ENCODE peak calls at places on chromosomes 2 and 18, in four cellular contexts. X is astrocyte, C is MM.1S, H is HCT116. U is an unnamed sample.

GRCh38 chr2:168536925-168537466 is 80.9 kb downstream of the CERS6 start:
- DNase-seq in H (no peak), C (no peak), X (peak; percentile 52), U (peak; percentile 14)

GRCh38 chr18:34801769-34802168 is 91.7 kb downstream of the DTNA start:
- DNase-seq in H (no peak), C (no peak), X (peak; percentile 75), U (peak; percentile 2)

GRCh38 chr2:168179592-168179991 is 67.8 kb downstream of the STK39 start:
- DNase-seq in C (no peak), X (no peak), H (no peak), U (no peak)

GRCh38 chr2:59658906-59659305 is 894.5 kb downstream of the BCL11A start:
- DNase-seq in C (no peak), X (no peak), H (no peak), U (no peak)

GRCh38 chr2:215338883-215339679 is 27.2 kb downstream of the ATIC start:
- DNase-seq in X (no peak), C (no peak), H (no peak), U (no peak)

GRCh38 chr18:22112215-22112614 is 57.2 kb upstream of the GATA6 start:
- DNase-seq in X (no peak), H (no peak), C (no peak), U (no peak)

GRCh38 chr2:101617786-101618185 is 79.7 kb upstream of the MAP4K4 start:
- DNase-seq in C (no peak), X (peak; percentile 41), H (no peak), U (no peak)

GRCh38 chr2:216713691-216714411 is 18.5 kb upstream of the IGFBP5 start:
- DNase-seq in X (peak; percentile 92), H (no peak), C (no peak), U (peak; percentile 88)

GRCh38 chr2:233349005-233349998 is 5.0 kb upstream of the DGKD start:
- DNase-seq in H (no peak), C (peak; percentile 86), X (no peak), U (no peak)

GRCh38 chr2:176247859-176248258 is 21.4 kb upstream of the MTX2 start:
- DNase-seq in C (no peak), X (no peak), H (no peak), U (no peak)

GRCh38 chr2:53593891-53594585 is 173.6 kb upstream of the CHAC2 start:
- DNase-seq in C (no peak), X (peak; percentile 92), H (peak; percentile 24), U (peak; percentile 58)

GRCh38 chr2:188369365-188369764 is 77.7 kb downstream of the GULP1 start:
- DNase-seq in H (peak; percentile 35), X (peak; percentile 29), C (peak; percentile 58), U (peak; percentile 82)

GRCh38 chr2:234495801-234496441 is 960 bp downstream of the ARL4C start:
- DNase-seq in H (no peak), C (no peak), X (peak; percentile 20), U (peak; percentile 24)

GRCh38 chr18:79789901-79790885 is 7.5 kb upstream of the KCNG2 start:
- DNase-seq in C (no peak), X (no peak), H (no peak), U (no peak)

GRCh38 chr2:168140892-168141291 is 106.5 kb downstream of the STK39 start:
- DNase-seq in H (no peak), C (no peak), X (no peak), U (no peak)

GRCh38 chr2:206512999-206513398 is 69.7 kb downstream of the ADAM23 start:
- DNase-seq in H (no peak), C (no peak), X (no peak), U (no peak)

GRCh38 chr2:173590278-173590811 is 235.7 kb downstream of the CDCA7 start:
- DNase-seq in X (peak; percentile 97), H (peak; percentile 96), C (no peak), U (peak; percentile 98)

GRCh38 chr2:68365087-68365486 is at the start of gene PLEK:
- DNase-seq in X (no peak), C (peak; percentile 37), H (no peak), U (no peak)

GRCh38 chr2:190182071-190182524 is 119.6 kb upstream of the MSTN start:
- DNase-seq in H (no peak), C (peak; percentile 54), X (no peak), U (no peak)

GRCh38 chr18:70384181-70384790 is 95.4 kb downstream of the SOCS6 start:
- DNase-seq in H (peak; percentile 92), X (peak; percentile 92), C (no peak), U (peak; percentile 96)

GRCh38 chr2:198326431-198326830 is 522.0 kb downstream of the PLCL1 start:
- DNase-seq in C (peak; percentile 72), X (peak; percentile 14), H (no peak), U (no peak)

GRCh38 chr2:39059366-39059952 is 61.4 kb downstream of the SOS1 start:
- DNase-seq in C (peak; percentile 68), X (peak; percentile 28), H (peak; percentile 18), U (peak; percentile 77)

GRCh38 chr18:42113529-42114191 is 158.6 kb downstream of the PIK3C3 start:
- DNase-seq in X (peak; percentile 44), C (peak; percentile 24), H (no peak), U (no peak)

GRCh38 chr2:135775420-135775819 is 33.8 kb downstream of the UBXN4 start:
- DNase-seq in H (no peak), C (no peak), X (no peak), U (no peak)

GRCh38 chr2:71801969-71802368 is 345.7 kb downstream of the CYP26B1 start:
- DNase-seq in H (peak; percentile 27), X (peak; percentile 20), C (no peak), U (peak; percentile 70)

GRCh38 chr18:79521806-79522205 is 126.1 kb downstream of the NFATC1 start:
- DNase-seq in H (no peak), C (no peak), X (no peak), U (no peak)

GRCh38 chr18:21958707-21959457 is 210.5 kb upstream of the GATA6 start:
- DNase-seq in X (no peak), H (no peak), C (no peak), U (no peak)

GRCh38 chr2:238160206-238161129 is 1.7 kb downstream of the ERFE start:
- DNase-seq in C (no peak), H (no peak), X (no peak), U (no peak)

GRCh38 chr2:133287709-133288108 is 280.6 kb downstream of the NCKAP5 start:
- DNase-seq in C (no peak), X (peak; percentile 87), H (no peak), U (peak; percentile 55)

GRCh38 chr2:10266133-10266620 is 36.5 kb upstream of the HPCAL1 start:
- DNase-seq in X (peak; percentile 35), H (no peak), C (no peak), U (peak; percentile 54)

GRCh38 chr2:26671691-26672090 is 20.8 kb upstream of the KCNK3 start:
- DNase-seq in C (no peak), X (no peak), H (no peak), U (peak; percentile 33)

GRCh38 chr18:10188971-10189810 is 265.2 kb upstream of the APCDD1 start:
- DNase-seq in H (no peak), X (no peak), C (no peak), U (no peak)

GRCh38 chr2:204321910-204322765 is 223.1 kb upstream of the PARD3B start:
- DNase-seq in C (no peak), H (no peak), X (peak; percentile 27), U (peak; percentile 85)

GRCh38 chr2:47093626-47094025 is 61.5 kb downstream of the STPG4 start:
- DNase-seq in X (no peak), C (no peak), H (no peak), U (no peak)

GRCh38 chr2:229273384-229274338 is 2.6 kb upstream of the PID1 start:
- DNase-seq in C (peak; percentile 25), X (peak; percentile 74), H (peak; percentile 81), U (peak; percentile 85)

DNA sequence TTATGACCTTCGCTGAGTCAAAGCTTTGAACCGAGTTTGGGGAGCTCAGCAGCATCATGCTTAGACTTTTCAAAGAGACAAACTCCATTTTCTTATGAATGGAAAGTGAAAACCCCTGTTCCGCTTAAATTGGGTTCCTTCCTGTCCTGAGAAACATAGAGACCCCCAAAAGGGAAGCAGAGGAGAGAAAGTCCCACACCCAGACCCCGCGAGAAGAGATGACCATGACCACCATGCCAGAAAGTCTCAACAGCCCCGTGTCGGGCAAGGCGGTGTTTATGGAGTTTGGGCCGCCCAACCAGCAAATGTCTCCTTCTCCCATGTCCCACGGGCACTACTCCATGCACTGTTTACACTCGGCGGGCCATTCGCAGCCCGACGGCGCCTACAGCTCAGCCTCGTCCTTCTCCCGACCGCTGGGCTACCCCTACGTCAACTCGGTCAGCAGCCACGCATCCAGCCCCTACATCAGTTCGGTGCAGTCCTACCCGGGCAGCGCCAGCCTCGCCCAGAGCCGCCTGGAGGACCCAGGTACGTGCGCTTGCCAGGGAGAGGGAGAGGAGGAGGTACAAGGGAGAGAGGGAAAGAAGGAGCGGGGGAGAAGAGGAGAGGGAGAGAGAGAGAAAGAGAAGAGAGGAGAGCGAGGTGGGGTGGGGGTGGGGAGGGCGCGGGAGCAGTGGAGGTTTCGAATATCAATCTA is at the start of gene DLX1:
- DNase-seq in H (no peak), X (no peak), C (no peak), U (no peak)
- TF ChIP-seq EZH2 in H (no peak), X (no peak), C (no peak), U (no peak)

DNA sequence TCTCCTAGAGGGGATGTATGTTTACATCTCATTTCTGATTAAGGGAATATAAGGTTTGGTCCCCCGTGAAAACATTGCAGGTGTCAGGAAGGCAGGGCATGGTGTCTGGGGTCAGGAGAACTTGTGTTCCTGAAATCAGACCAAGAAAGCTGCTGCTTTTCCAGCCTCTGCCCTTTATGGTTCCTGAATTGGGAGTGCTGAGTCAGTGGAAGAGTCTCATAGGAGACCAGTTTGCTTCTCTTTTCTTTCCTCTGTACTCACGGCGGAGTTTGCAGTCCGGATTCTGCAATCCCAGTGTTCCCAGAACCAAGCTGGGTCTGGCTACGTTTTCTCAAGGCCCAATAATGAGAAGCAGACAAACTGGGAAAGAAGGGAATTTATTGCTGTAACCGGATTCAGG is 5.1 kb upstream of the MARCO start:
- DNase-seq in C (no peak), H (no peak), X (no peak), U (no peak)
- H3K27ac ChIP-seq in C (no peak overlapping the region), H (no peak overlapping the region), X (no peak overlapping the region), U (no peak overlapping the region)

GRCh38 chr2:109721626-109722025 is 72.5 kb upstream of the RGPD5 start:
- DNase-seq in C (no peak), X (no peak), H (no peak), U (no peak)
- H3K9ac ChIP-seq in C (no peak overlapping the region), X (no peak overlapping the region), H (no peak overlapping the region), U (no peak overlapping the region)

DNA sequence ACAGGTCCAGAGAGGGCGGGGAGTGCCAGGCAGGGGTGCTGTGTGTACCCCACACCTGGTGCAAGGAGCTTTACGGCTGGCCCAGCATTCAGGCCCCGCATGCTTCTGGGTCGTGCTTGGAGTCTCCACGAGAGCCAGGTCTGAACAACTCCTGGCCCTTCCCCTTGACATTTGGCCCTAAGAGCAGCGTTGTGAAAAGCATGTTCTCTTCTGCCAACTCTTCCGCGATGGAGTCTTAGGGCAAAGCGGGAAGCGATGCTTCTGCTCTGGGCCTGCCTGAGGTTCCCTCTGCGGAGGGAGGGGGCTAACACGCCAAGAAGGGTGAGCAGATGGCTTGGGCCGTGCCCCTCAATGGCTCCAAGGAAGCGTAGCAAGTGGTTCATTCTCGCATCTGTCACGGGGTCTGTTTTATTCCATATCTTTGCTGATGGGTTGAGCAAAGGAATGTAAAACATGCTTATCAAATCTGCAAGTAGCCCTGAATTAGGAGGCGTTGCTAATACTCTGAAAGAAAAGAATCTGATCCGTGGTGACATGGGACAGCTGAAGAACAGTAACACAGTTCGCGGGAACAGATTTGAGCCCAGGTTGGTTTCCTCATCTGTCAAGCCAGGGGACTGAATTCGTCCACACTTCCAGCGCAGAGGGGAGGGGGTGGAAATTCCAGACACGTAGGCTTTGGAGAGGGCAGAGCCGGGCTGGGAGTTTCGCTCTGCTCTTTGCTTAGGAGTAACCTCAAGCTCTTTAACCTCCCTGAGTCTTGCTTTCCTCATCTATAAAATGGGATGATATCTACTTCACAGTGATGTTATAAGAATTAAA is 38.0 kb downstream of the DNMT3A start:
- DNase-seq in H (no peak), C (no peak), X (no peak), U (no peak)
- TF ChIP-seq EZH2 in H (no peak), C (no peak), X (no peak), U (no peak)

U was measured in PC-3.